ENCODE peak calls at places on chromosomes 7 and 10, in nine cellular contexts. J is adrenal gland, B is Daoy, C is NCI-H1105 treated with DMSO at 0.1 percent for 48 hours, W is neural crest cell, Y is HT-29, E is AG08395, S is C1 segment of cervical spinal cord, P is posterior cingulate gyrus. U is an unnamed sample.

GRCh38 chr10:5529702-5530411 is 5.1 kb downstream of the CALML3 start:
- DNase-seq in S (no peak), E (no peak), Y (no peak), W (no peak), P (no peak), B (no peak), C (no peak), J (no peak), U (no peak)

GRCh38 chr10:34102237-34102673 is 712.8 kb downstream of the PARD3 start:
- DNase-seq in C (no peak), Y (no peak), E (peak; percentile 78), S (no peak), P (no peak), J (no peak), W (no peak), B (no peak), U (no peak)

GRCh38 chr10:21161647-21162046 is 264.5 kb upstream of the NEBL start:
- DNase-seq in S (no peak), J (no peak), B (no peak), C (no peak), Y (no peak), E (no peak), W (no peak), P (no peak), U (no peak)

GRCh38 chr7:137937202-137937560 is 64.7 kb downstream of the CREB3L2 start:
- DNase-seq in E (peak; percentile 68), P (no peak), Y (no peak), B (no peak), S (no peak), J (peak; percentile 54), W (no peak), C (no peak), U (no peak)

GRCh38 chr10:102582181-102582580 is 62.1 kb upstream of the TRIM8 start:
- DNase-seq in P (no peak), C (no peak), J (no peak), Y (no peak), B (no peak), S (no peak), E (no peak), W (no peak), U (no peak)

GRCh38 chr7:131300572-131301466 is 26.9 kb upstream of the MKLN1 start:
- DNase-seq in S (no peak), J (no peak), P (no peak), Y (no peak), C (no peak), B (no peak), W (no peak), E (no peak), U (no peak)

GRCh38 chr10:52879651-52880050 is 107.1 kb upstream of the MBL2 start:
- DNase-seq in P (no peak), W (no peak), Y (no peak), S (no peak), J (no peak), B (no peak), C (no peak), E (no peak), U (no peak)

GRCh38 chr10:131121511-131122035 is 189.9 kb downstream of the TCERG1L start:
- DNase-seq in Y (no peak), J (no peak), W (no peak), P (peak; percentile 27), S (no peak), B (no peak), C (no peak), E (no peak), U (no peak)

GRCh38 chr7:53744361-53744760 is 708.9 kb downstream of the POM121L12 start:
- DNase-seq in P (no peak), B (no peak), C (no peak), W (no peak), Y (no peak), E (no peak), S (no peak), J (no peak), U (no peak)

GRCh38 chr7:115359919-115360318 is 438.0 kb downstream of the MDFIC start:
- DNase-seq in E (no peak), B (no peak), J (no peak), W (no peak), Y (no peak), P (no peak), S (no peak), C (no peak), U (no peak)

GRCh38 chr7:47942132-47942531 is 6.1 kb downstream of the PKD1L1 start:
- DNase-seq in S (no peak), B (no peak), C (no peak), P (no peak), W (no peak), J (no peak), Y (no peak), E (no peak), U (no peak)

GRCh38 chr10:100303724-100304319 is 17.3 kb upstream of the BLOC1S2 start:
- DNase-seq in Y (peak; percentile 34), C (peak; percentile 4), E (peak; percentile 64), S (no peak), J (no peak), W (no peak), P (no peak), B (no peak), U (no peak)

GRCh38 chr10:12503311-12503710 is 154.0 kb downstream of the CAMK1D start:
- DNase-seq in S (no peak), E (no peak), B (no peak), Y (no peak), W (no peak), C (peak; percentile 84), J (no peak), P (no peak), U (no peak)

GRCh38 chr10:132836832-132837540 is 51.0 kb upstream of the NKX6-2 start:
- DNase-seq in P (peak; percentile 88), C (no peak), B (peak; percentile 41), W (peak; percentile 53), Y (peak; percentile 44), J (peak; percentile 38), S (peak; percentile 6), E (peak; percentile 71), U (peak; percentile 50)

GRCh38 chr10:19111501-19112267 is 63.1 kb downstream of the MALRD1 start:
- DNase-seq in J (no peak), E (no peak), P (no peak), B (no peak), C (no peak), S (no peak), W (no peak), Y (no peak), U (no peak)

GRCh38 chr10:132631348-132631735 is 93.8 kb downstream of the INPP5A start:
- DNase-seq in E (peak; percentile 58), P (peak; percentile 79), C (no peak), B (no peak), J (peak; percentile 60), S (no peak), W (no peak), Y (no peak), U (no peak)

GRCh38 chr10:43001427-43001795 is 75.5 kb upstream of the RET start:
- DNase-seq in C (no peak), Y (no peak), P (no peak), B (no peak), E (no peak), J (no peak), W (no peak), S (no peak), U (no peak)

GRCh38 chr10:34615770-34616169 is 199.3 kb downstream of the PARD3 start:
- DNase-seq in J (no peak), B (no peak), S (no peak), Y (no peak), W (no peak), P (no peak), E (no peak), C (no peak), U (no peak)

GRCh38 chr7:85405503-85405902 is 218.6 kb upstream of the SEMA3D start:
- DNase-seq in P (no peak), C (no peak), B (no peak), J (no peak), Y (no peak), W (no peak), E (no peak), S (no peak), U (no peak)

GRCh38 chr10:22649977-22650376 is 64.4 kb downstream of the PIP4K2A start:
- DNase-seq in W (no peak), S (no peak), C (no peak), E (no peak), P (no peak), B (no peak), Y (no peak), J (no peak), U (no peak)

GRCh38 chr7:25851332-25852248 is 300.4 kb upstream of the NFE2L3 start:
- DNase-seq in S (peak; percentile 74), E (peak; percentile 62), Y (peak; percentile 95), P (peak; percentile 92), C (peak; percentile 75), B (peak; percentile 90), W (peak; percentile 91), J (peak; percentile 88), U (peak; percentile 37)

GRCh38 chr7:131103997-131104396 is 223.7 kb upstream of the MKLN1 start:
- DNase-seq in E (peak; percentile 91), W (no peak), S (no peak), B (peak; percentile 50), J (no peak), P (no peak), Y (no peak), C (no peak), U (no peak)

GRCh38 chr10:68424454-68425014 is 17.5 kb upstream of the RUFY2 start:
- DNase-seq in P (no peak), J (no peak), Y (no peak), E (no peak), C (no peak), W (no peak), S (no peak), B (no peak), U (no peak)

GRCh38 chr10:19783721-19784120 is 32.5 kb upstream of the PLXDC2 start:
- DNase-seq in P (no peak), J (no peak), E (no peak), Y (no peak), C (no peak), S (no peak), B (no peak), W (no peak), U (no peak)

GRCh38 chr7:77330169-77330882 is 85.8 kb downstream of the GSAP start:
- DNase-seq in S (no peak), P (no peak), Y (peak; percentile 53), C (no peak), E (no peak), J (no peak), W (no peak), B (peak; percentile 81), U (no peak)

GRCh38 chr7:130829415-130829814 is 95.4 kb upstream of the KLF14 start:
- DNase-seq in Y (no peak), J (no peak), C (no peak), E (no peak), B (no peak), W (no peak), S (no peak), P (no peak), U (no peak)

U was measured in GM12892.